ENCODE peak calls at places on chromosomes 5 and 9, in six cellular contexts. A is OCI-LY7, C is PC-3, N is fibroblast of lung, O is gastrocnemius medialis, I is SJSA1. S is an unnamed sample. For H3K4me1, the result is how much of the 10 kb centered on the place peaks cover.

GRCh38 chr9:36888551-36888950 is 145.5 kb downstream of the PAX5 start:
- DNase-seq in A (no peak), C (no peak), N (no peak), O (no peak), I (no peak), S (no peak)

GRCh38 chr5:79971156-79971555 is 19.9 kb downstream of the MTX3 start:
- DNase-seq in A (no peak), C (peak), N (peak), O (no peak), I (no peak), S (peak)

GRCh38 chr9:128972956-128973355 is 25.5 kb downstream of the NUP188 start:
- DNase-seq in A (no peak), C (peak), N (peak), O (no peak), I (peak), S (peak)

GRCh38 chr5:42583322-42583721 is 160.1 kb downstream of the GHR start:
- DNase-seq in A (peak), C (peak), N (peak), O (peak), I (peak), S (peak)

GRCh38 chr9:136864996-136865767 is 926 bp downstream of the EDF1 start:
- DNase-seq in A (no peak), C (no peak), N (no peak), O (no peak), I (no peak), S (no peak)

GRCh38 chr5:169805527-169805934 is 168.5 kb downstream of the DOCK2 start:
- DNase-seq in A (no peak), C (no peak), N (peak), O (no peak), I (no peak), S (peak)

GRCh38 chr9:87650611-87651295 is 75.2 kb upstream of the CTSL start:
- DNase-seq in A (no peak), C (no peak), N (no peak), O (no peak), I (no peak), S (no peak)

GRCh38 chr5:40781843-40782409 is 16.2 kb downstream of the PRKAA1 start:
- DNase-seq in A (no peak), C (no peak), N (peak), O (peak), I (no peak), S (peak)

GRCh38 chr9:18238254-18238653 is 235.7 kb upstream of the ADAMTSL1 start:
- DNase-seq in A (no peak), C (peak), N (peak), O (no peak), I (peak), S (peak)

GRCh38 chr9:112711050-112711689 is 6.7 kb downstream of the INIP start:
- DNase-seq in A (peak), C (peak), N (peak), O (no peak), I (no peak), S (peak)

GRCh38 chr9:136617746-136618577 is 44.8 kb upstream of the EGFL7 start:
- DNase-seq in A (peak), C (no peak), N (no peak), O (no peak), I (no peak), S (no peak)

GRCh38 chr5:11851402-11851801 is 52.8 kb downstream of the CTNND2 start:
- DNase-seq in A (no peak), C (peak), N (peak), O (no peak), I (no peak), S (no peak)

GRCh38 chr5:38547257-38547656 is 9.2 kb downstream of the LIFR start:
- DNase-seq in A (no peak), C (no peak), N (no peak), O (no peak), I (no peak), S (peak)

GRCh38 chr5:34045996-34046395 is 3.0 kb upstream of the C1QTNF3 start:
- DNase-seq in A (no peak), C (peak), N (peak), O (no peak), I (peak), S (peak)

GRCh38 chr5:114782869-114783268 is 386.8 kb downstream of the TRIM36 start:
- DNase-seq in A (no peak), C (no peak), N (no peak), O (peak), I (no peak), S (no peak)

GRCh38 chr5:67315802-67316103 is 119.2 kb upstream of the CD180 start:
- DNase-seq in A (no peak), C (no peak), N (no peak), O (no peak), I (no peak), S (no peak)

GRCh38 chr5:95471447-95471846 is 80.3 kb downstream of the FAM81B start:
- DNase-seq in A (no peak), C (peak), N (peak), O (peak), I (no peak), S (no peak)

GRCh38 chr5:175214152-175214551 is 229.8 kb downstream of the DRD1 start:
- DNase-seq in A (no peak), C (peak), N (peak), O (no peak), I (peak), S (peak)

GRCh38 chr5:151068571-151069197 is 12.2 kb downstream of the TNIP1 start:
- DNase-seq in A (no peak), C (no peak), N (no peak), O (peak), I (no peak), S (peak)

GRCh38 chr9:70382709-70383605 is 31.5 kb downstream of the KLF9 start:
- DNase-seq in A (no peak), C (no peak), N (no peak), O (no peak), I (no peak), S (no peak)

GRCh38 chr9:137550958-137551655 is 572 bp upstream of the MRPL41 start:
- DNase-seq in A (no peak), C (peak), N (no peak), O (no peak), I (peak), S (peak)

GRCh38 chr5:80554646-80555045 is 15.4 kb downstream of the ANKRD34B start:
- DNase-seq in A (no peak), C (no peak), N (no peak), O (no peak), I (no peak), S (no peak)

GRCh38 chr5:57863661-57864060 is 381.1 kb upstream of the ACTBL2 start:
- DNase-seq in A (no peak), C (peak), N (peak), O (no peak), I (peak), S (peak)

GRCh38 chr5:135843571-135844337 is 9.3 kb downstream of the SLC25A48 start:
- DNase-seq in A (no peak), C (peak), N (no peak), O (no peak), I (no peak), S (no peak)

GRCh38 chr5:1827410-1828397 is 26.5 kb downstream of the NDUFS6 start:
- DNase-seq in A (no peak), C (no peak), N (no peak), O (no peak), I (no peak), S (no peak)

GRCh38 chr5:38948501-38948900 is 102.7 kb downstream of the OSMR start:
- DNase-seq in A (no peak), C (no peak), N (peak), O (no peak), I (no peak), S (peak)

GRCh38 chr5:1788200-1788599 is 11.4 kb downstream of the MRPL36 start:
- DNase-seq in A (no peak), C (no peak), N (no peak), O (no peak), I (no peak), S (no peak)

GRCh38 chr9:93118863-93119702 is 15.0 kb downstream of the NINJ1 start:
- DNase-seq in A (no peak), C (no peak), N (no peak), O (peak), I (no peak), S (no peak)

GRCh38 chr5:115098041-115098702 is 71.5 kb downstream of the TRIM36 start:
- DNase-seq in A (peak), C (peak), N (peak), O (no peak), I (peak), S (peak)

GRCh38 chr9:96149142-96149541 is 152.8 kb downstream of the HSD17B3 start:
- DNase-seq in A (no peak), C (no peak), N (no peak), O (no peak), I (no peak), S (no peak)

GRCh38 chr9:96152550-96152949 is 149.4 kb downstream of the HSD17B3 start:
- DNase-seq in A (no peak), C (no peak), N (no peak), O (no peak), I (no peak), S (no peak)

GRCh38 chr9:96150324-96151023 is 151.5 kb downstream of the HSD17B3 start:
- DNase-seq in A (no peak), C (no peak), N (peak), O (no peak), I (peak), S (no peak)

GRCh38 chr9:96149881-96150280 is 152.1 kb downstream of the HSD17B3 start:
- DNase-seq in A (no peak), C (no peak), N (no peak), O (no peak), I (no peak), S (no peak)

GRCh38 chr9:96148634-96149138 is 153.3 kb downstream of the HSD17B3 start:
- DNase-seq in A (no peak), C (no peak), N (no peak), O (no peak), I (no peak), S (no peak)
- H3K4me1 ChIP-seq in A (under half), C (under half), N (under half), O (under half), I (under half), S (under half)

GRCh38 chr9:132973166-132973565 is 5.3 kb upstream of the GFI1B start:
- DNase-seq in A (no peak), C (no peak), N (no peak), O (no peak), I (no peak), S (no peak)
- H3K4me1 ChIP-seq in A (under half), C (under half), N (under half), O (under half), I (under half), S (under half)

GRCh38 chr5:32545102-32545847 is 40.1 kb upstream of the SUB1 start:
- DNase-seq in A (no peak), C (no peak), N (no peak), O (no peak), I (no peak), S (no peak)
- H3K4me1 ChIP-seq in A (under half), C (under half), N (under half), O (under half), I (under half), S (under half)

GRCh38 chr9:131227112-131228058 is 48.9 kb downstream of the FAM78A start:
- DNase-seq in A (no peak), C (no peak), N (no peak), O (no peak), I (no peak), S (peak)
- H3K4me1 ChIP-seq in A (under half), C (under half), N (under half), O (under half), I (under half), S (under half)

GRCh38 chr9:124050955-124051354 is 39.4 kb downstream of the LHX2 start:
- DNase-seq in A (no peak), C (no peak), N (no peak), O (no peak), I (no peak), S (no peak)
- H3K4me1 ChIP-seq in A (under half), C (under half), N (under half), O (under half), I (under half), S (under half)

GRCh38 chr5:316210-317085 is 5.1 kb upstream of the AHRR start:
- DNase-seq in A (no peak), C (no peak), N (no peak), O (no peak), I (no peak), S (no peak)

GRCh38 chr5:314676-315487 is 6.6 kb upstream of the AHRR start:
- DNase-seq in A (no peak), C (no peak), N (no peak), O (no peak), I (no peak), S (no peak)

GRCh38 chr5:317086-317811 is 4.3 kb upstream of the AHRR start:
- DNase-seq in A (peak), C (peak), N (peak), O (no peak), I (peak), S (peak)

GRCh38 chr5:313806-314376 is 7.6 kb upstream of the AHRR start:
- DNase-seq in A (no peak), C (no peak), N (no peak), O (no peak), I (no peak), S (no peak)

DNA sequence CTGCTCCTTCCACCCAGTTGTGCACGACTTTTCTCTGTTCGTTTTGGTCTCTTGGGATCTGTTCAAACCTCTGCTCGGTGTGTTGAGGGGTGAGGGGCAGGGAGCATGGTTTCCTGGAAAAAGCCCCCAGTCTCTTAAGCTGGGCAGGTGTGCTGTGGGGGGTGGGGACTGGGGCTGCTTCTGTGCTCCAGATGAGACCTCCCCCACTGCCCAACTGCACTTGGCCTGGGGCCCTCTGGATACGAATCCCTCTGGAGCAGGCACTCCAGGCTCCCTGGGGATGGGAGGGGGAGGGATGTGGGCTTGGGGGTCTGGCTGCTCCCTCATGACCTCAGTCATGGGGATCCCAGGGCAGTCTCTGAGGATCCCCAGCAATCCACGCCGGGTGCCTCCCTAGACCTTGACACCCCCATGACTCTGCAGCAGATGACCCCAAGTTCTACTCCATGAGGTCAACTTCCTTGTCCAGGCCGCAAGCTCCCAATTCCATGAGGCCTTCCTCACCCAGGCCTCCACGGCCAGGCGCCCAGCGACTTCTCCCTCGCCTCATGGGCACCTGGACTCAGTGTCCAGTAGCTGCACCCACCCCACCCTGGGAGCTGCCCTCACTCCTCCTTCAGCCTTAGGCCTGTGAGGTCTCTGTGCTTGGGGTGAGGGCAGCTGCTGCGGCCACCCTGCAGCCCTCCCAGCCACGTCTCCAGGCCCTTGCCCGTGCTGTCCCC is 5.9 kb upstream of the AHRR start:
- DNase-seq in A (no peak), C (no peak), N (no peak), O (no peak), I (no peak), S (no peak)
- H3K4me1 ChIP-seq in A (under half), C (under half), N (under half), O (under half), I (under half), S (under half)

DNA sequence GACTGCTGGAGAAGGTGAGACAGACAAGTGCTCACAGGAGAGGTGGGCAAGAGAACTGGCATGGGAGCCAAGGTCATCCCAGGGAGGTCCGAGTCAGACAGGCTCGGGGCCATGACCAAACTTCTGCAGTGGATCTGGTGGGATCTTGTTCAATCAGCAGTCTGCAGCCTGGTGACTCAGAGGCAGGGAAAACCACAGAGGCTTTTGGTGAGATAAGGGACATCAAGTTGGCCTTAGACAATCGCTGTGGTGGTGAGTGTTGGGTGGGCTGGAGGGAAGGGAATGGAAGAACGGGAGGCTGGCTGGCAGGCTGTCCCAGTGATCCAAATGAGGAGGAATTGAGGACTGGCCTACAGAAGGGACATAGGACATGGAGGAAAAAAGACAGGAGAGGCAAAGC is 123.8 kb downstream of the TMEM174 start:
- DNase-seq in A (no peak), C (peak), N (peak), O (no peak), I (peak), S (peak)
- H3K4me1 ChIP-seq in A (under half), C (under half), N (under half), O (under half), I (under half), S (under half)

GRCh38 chr5:133051547-133052316 is at the start of gene HSPA4:
- DNase-seq in A (peak), C (peak), N (peak), O (peak), I (peak), S (peak)

GRCh38 chr5:133052317-133053175 is 733 bp downstream of the HSPA4 start:
- DNase-seq in A (peak), C (peak), N (peak), O (peak), I (peak), S (peak)

GRCh38 chr5:133056891-133057290 is 5.1 kb downstream of the HSPA4 start:
- DNase-seq in A (no peak), C (no peak), N (no peak), O (no peak), I (no peak), S (no peak)

GRCh38 chr5:133053463-133053862 is 1.6 kb downstream of the HSPA4 start:
- DNase-seq in A (no peak), C (no peak), N (no peak), O (no peak), I (no peak), S (no peak)

GRCh38 chr5:133054697-133055471 is 3.1 kb downstream of the HSPA4 start:
- DNase-seq in A (no peak), C (no peak), N (no peak), O (no peak), I (no peak), S (no peak)
- H3K4me1 ChIP-seq in A (under half), C (under half), N (under half), O (under half), I (under half), S (under half)

GRCh38 chr5:141479776-141480175 is 4.0 kb downstream of the PCDHGC3 start:
- DNase-seq in A (no peak), C (no peak), N (no peak), O (no peak), I (no peak), S (peak)
- H3K4me1 ChIP-seq in A (half or more), C (under half), N (under half), O (half or more), I (under half), S (under half)